ENCODE peak calls at places on chromosomes 5 and 9, in nine cellular contexts. M is adrenal gland; W is KBM-7; B is AG04450; N is RWPE1; F is HepG2; G is left ventricle myocardium inferior; Y is CD4-positive, alpha-beta T cell; Z is T-helper 2 cell. R is an unnamed sample.

GRCh38 chr9:90053027-90053426 is 448.2 kb downstream of the GADD45G start:
- DNase-seq in G (no peak), W (peak; percentile 7), N (no peak), Z (no peak), Y (no peak), B (no peak), M (no peak), F (no peak), R (no peak)

GRCh38 chr9:117825609-117826347 is 121.6 kb downstream of the TLR4 start:
- DNase-seq in N (no peak), M (no peak), Y (peak; percentile 1), W (peak; percentile 81), Z (no peak), F (no peak), G (no peak), B (no peak), R (peak; percentile 15)

GRCh38 chr9:88578486-88579362 is 43.7 kb downstream of the NXNL2 start:
- DNase-seq in N (peak; percentile 88), W (peak; percentile 74), Z (peak; percentile 42), G (peak; percentile 75), F (peak; percentile 39), B (peak; percentile 43), Y (peak; percentile 53), M (peak; percentile 84), R (peak; percentile 68)

GRCh38 chr9:114035221-114035844 is 42.8 kb downstream of the AMBP start:
- DNase-seq in G (no peak), Z (no peak), Y (no peak), N (no peak), W (no peak), F (no peak), M (peak; percentile 50), B (no peak), R (no peak)

GRCh38 chr9:109107402-109108240 is 12.1 kb downstream of the TMEM245 start:
- DNase-seq in F (peak; percentile 33), W (no peak), M (peak; percentile 43), Z (no peak), N (peak; percentile 88), B (no peak), Y (no peak), G (no peak), R (no peak)

GRCh38 chr9:114225534-114226288 is 70.4 kb downstream of the COL27A1 start:
- DNase-seq in W (no peak), Y (no peak), G (no peak), N (peak; percentile 62), F (no peak), M (no peak), B (no peak), Z (no peak), R (no peak)

GRCh38 chr9:20620658-20621552 is 1.4 kb downstream of the MLLT3 start:
- DNase-seq in B (no peak), W (peak; percentile 54), Z (peak; percentile 17), Y (peak; percentile 36), M (peak; percentile 56), G (peak; percentile 41), F (no peak), N (peak; percentile 21), R (peak; percentile 42)

GRCh38 chr5:156481741-156482140 is 154.8 kb downstream of the SGCD start:
- DNase-seq in W (no peak), Z (no peak), B (no peak), M (peak; percentile 29), Y (no peak), N (no peak), F (no peak), G (no peak), R (no peak)

GRCh38 chr9:20238921-20239320 is 383.4 kb downstream of the MLLT3 start:
- DNase-seq in N (no peak), G (no peak), B (no peak), W (no peak), Y (no peak), F (no peak), Z (no peak), M (no peak), R (no peak)

GRCh38 chr5:15440434-15440833 is 59.5 kb upstream of the FBXL7 start:
- DNase-seq in N (no peak), M (no peak), F (no peak), G (no peak), Z (no peak), W (no peak), Y (no peak), B (no peak), R (no peak)

GRCh38 chr9:23850242-23851023 is 24.4 kb upstream of the ELAVL2 start:
- DNase-seq in Z (no peak), M (no peak), Y (no peak), W (no peak), G (no peak), F (no peak), B (no peak), N (peak; percentile 26), R (no peak)

GRCh38 chr9:78871452-78872331 is 574.8 kb downstream of the PSAT1 start:
- DNase-seq in B (peak; percentile 82), N (peak; percentile 79), F (no peak), M (no peak), Z (no peak), Y (no peak), G (no peak), W (no peak), R (no peak)

GRCh38 chr9:133351908-133352634 is 4.1 kb downstream of the RPL7A start:
- DNase-seq in W (peak; percentile 68), B (no peak), Z (no peak), N (no peak), Y (no peak), F (peak; percentile 74), M (peak; percentile 61), G (no peak), R (no peak)

GRCh38 chr9:88994820-88995180 is 3.5 kb downstream of the S1PR3 start:
- DNase-seq in G (no peak), Z (no peak), M (peak; percentile 60), N (no peak), F (no peak), Y (no peak), B (no peak), W (no peak), R (no peak)

GRCh38 chr9:137795156-137795666 is 82.4 kb upstream of the CACNA1B start:
- DNase-seq in Z (no peak), Y (no peak), N (no peak), B (no peak), G (no peak), F (no peak), W (no peak), M (no peak), R (no peak)

GRCh38 chr9:94812343-94812742 is 85.8 kb downstream of the AOPEP start:
- DNase-seq in M (no peak), F (no peak), Z (no peak), Y (no peak), N (peak; percentile 53), W (no peak), B (no peak), G (no peak), R (no peak)

GRCh38 chr9:110869931-110870330 is 168.3 kb downstream of the LPAR1 start:
- DNase-seq in B (no peak), W (no peak), N (no peak), Z (no peak), G (no peak), M (no peak), Y (no peak), F (no peak), R (no peak)

GRCh38 chr5:148482697-148483462 is 99.1 kb downstream of the FBXO38 start:
- DNase-seq in M (peak; percentile 23), Z (peak; percentile 14), N (peak; percentile 19), F (peak; percentile 67), B (no peak), G (peak; percentile 34), W (peak; percentile 66), Y (peak; percentile 43), R (peak; percentile 51)

GRCh38 chr5:107812570-107813141 is 141.9 kb upstream of the EFNA5 start:
- DNase-seq in F (no peak), W (peak; percentile 62), N (no peak), Z (no peak), Y (no peak), B (peak; percentile 66), G (peak; percentile 30), M (no peak), R (no peak)

GRCh38 chr9:136093995-136094881 is 851 bp downstream of the NACC2 start:
- DNase-seq in Z (no peak), Y (no peak), B (no peak), F (peak; percentile 72), G (peak; percentile 88), M (peak; percentile 82), W (peak; percentile 46), N (peak; percentile 81), R (peak; percentile 34)

GRCh38 chr5:154779105-154779504 is 23.9 kb downstream of the LARP1 start:
- DNase-seq in N (peak; percentile 89), Y (no peak), F (peak; percentile 77), B (peak; percentile 69), M (peak; percentile 73), W (no peak), Z (no peak), G (no peak), R (no peak)

GRCh38 chr5:82408033-82408432 is 129.9 kb upstream of the RPS23 start:
- DNase-seq in Z (no peak), B (no peak), M (no peak), G (no peak), F (peak; percentile 44), N (no peak), W (no peak), Y (no peak), R (no peak)

GRCh38 chr5:135476615-135477493 is 24.7 kb upstream of the TIFAB start:
- DNase-seq in W (no peak), Y (no peak), Z (no peak), B (no peak), N (no peak), F (no peak), M (no peak), G (no peak), R (no peak)

GRCh38 chr5:111829701-111830100 is 72.7 kb upstream of the NREP start:
- DNase-seq in N (peak; percentile 63), Y (no peak), M (no peak), W (no peak), G (no peak), F (no peak), Z (no peak), B (peak; percentile 8), R (no peak)

GRCh38 chr9:88161144-88161543 is 22.9 kb upstream of the SPATA31C2 start:
- DNase-seq in W (peak; percentile 50), Y (no peak), M (no peak), F (no peak), B (no peak), Z (no peak), N (no peak), G (no peak), R (no peak)

GRCh38 chr9:132041825-132042224 is 37.8 kb downstream of the MED27 start:
- DNase-seq in M (no peak), N (no peak), B (no peak), Z (no peak), G (no peak), W (no peak), Y (no peak), F (no peak), R (no peak)

GRCh38 chr5:159097461-159098284 is 2.0 kb downstream of the EBF1 start:
- DNase-seq in B (no peak), Z (no peak), W (no peak), N (no peak), M (no peak), Y (no peak), F (no peak), G (peak; percentile 57), R (no peak)

GRCh38 chr5:9361835-9362234 is 184.0 kb downstream of the SEMA5A start:
- DNase-seq in B (no peak), F (peak; percentile 54), Y (peak; percentile 4), N (peak; percentile 46), W (peak; percentile 68), Z (no peak), M (peak; percentile 55), G (peak; percentile 24), R (no peak)

GRCh38 chr9:93681316-93682154 is 105.2 kb downstream of the PHF2 start:
- DNase-seq in G (peak; percentile 7), N (no peak), W (no peak), Y (no peak), F (peak; percentile 36), B (no peak), Z (no peak), M (peak; percentile 5), R (no peak)

GRCh38 chr5:171459839-171460238 is 40.4 kb downstream of the FGF18 start:
- DNase-seq in B (no peak), Z (no peak), M (no peak), F (no peak), W (no peak), Y (no peak), N (no peak), G (no peak), R (no peak)

GRCh38 chr9:105308448-105309412 is 64.3 kb downstream of the SLC44A1 start:
- DNase-seq in N (no peak), M (no peak), W (no peak), G (no peak), Y (no peak), B (no peak), F (no peak), Z (no peak), R (no peak)

R was measured in T-helper 9 cell.